ENCODE peak calls at places on chromosomes 16 and 17, in eight cellular contexts. L is A549, K is tibial nerve, B is endothelial cell of umbilical vein, H is lower lobe of right lung, C is IMR-90, Z is H9, A is stomach. G is an unnamed sample. For H3K4me1, the result is how much of the 10 kb centered on the place peaks cover.

GRCh38 chr16:27474921-27475320 is 72.9 kb downstream of the IL21R start:
- DNase-seq in L (no peak), K (no peak), B (no peak), H (no peak), C (no peak), Z (no peak), A (no peak), G (peak)

GRCh38 chr17:45428050-45428953 is 4.4 kb downstream of the ARHGAP27 start:
- DNase-seq in L (peak), K (peak), B (peak), H (peak), C (peak), Z (peak), A (peak), G (peak)

GRCh38 chr16:28925386-28926228 is 569 bp upstream of the RABEP2 start:
- DNase-seq in L (peak), K (peak), B (peak), H (peak), C (peak), Z (no peak), A (peak), G (peak)

GRCh38 chr16:85201566-85201965 is 89.3 kb upstream of the CIBAR2 start:
- DNase-seq in L (no peak), K (no peak), B (no peak), H (no peak), C (peak), Z (no peak), A (no peak), G (no peak)

GRCh38 chr16:86631441-86631840 is 53.1 kb downstream of the FOXL1 start:
- DNase-seq in L (peak), K (no peak), B (no peak), H (no peak), C (no peak), Z (no peak), A (no peak), G (no peak)

GRCh38 chr17:64097196-64097936 is 32.6 kb downstream of the ERN1 start:
- DNase-seq in L (no peak), K (no peak), B (peak), H (no peak), C (peak), Z (no peak), A (no peak), G (no peak)

GRCh38 chr17:46783031-46783593 is 35.4 kb downstream of the WNT3 start:
- DNase-seq in L (no peak), K (no peak), B (no peak), H (no peak), C (no peak), Z (no peak), A (peak), G (no peak)

GRCh38 chr17:51056813-51057510 is 63.7 kb downstream of the SPAG9 start:
- DNase-seq in L (peak), K (no peak), B (peak), H (no peak), C (peak), Z (peak), A (no peak), G (no peak)

GRCh38 chr16:31167315-31167714 is 12.6 kb upstream of the FUS start:
- DNase-seq in L (no peak), K (no peak), B (no peak), H (no peak), C (no peak), Z (no peak), A (no peak), G (no peak)

GRCh38 chr16:13958438-13958837 is 38.5 kb downstream of the ERCC4 start:
- DNase-seq in L (peak), K (no peak), B (no peak), H (no peak), C (no peak), Z (no peak), A (no peak), G (no peak)

GRCh38 chr16:50166511-50167500 is 13.7 kb downstream of the TENT4B start:
- DNase-seq in L (no peak), K (no peak), B (peak), H (no peak), C (no peak), Z (no peak), A (no peak), G (no peak)

GRCh38 chr16:84832488-84833141 is 12.8 kb downstream of the CRISPLD2 start:
- DNase-seq in L (no peak), K (peak), B (no peak), H (peak), C (peak), Z (no peak), A (peak), G (peak)

GRCh38 chr17:49104511-49105074 is 28.0 kb upstream of the B4GALNT2 start:
- DNase-seq in L (no peak), K (no peak), B (no peak), H (no peak), C (peak), Z (no peak), A (no peak), G (no peak)

GRCh38 chr17:42759982-42760651 is 910 bp upstream of the RAMP2 start:
- DNase-seq in L (no peak), K (no peak), B (peak), H (no peak), C (no peak), Z (no peak), A (no peak), G (no peak)

GRCh38 chr17:51120357-51120738 is 320 bp downstream of the SPAG9 start:
- DNase-seq in L (peak), K (no peak), B (peak), H (no peak), C (peak), Z (no peak), A (peak), G (no peak)

GRCh38 chr16:272633-273546 is 2.9 kb downstream of the RGS11 start:
- DNase-seq in L (no peak), K (no peak), B (no peak), H (no peak), C (no peak), Z (no peak), A (no peak), G (no peak)

GRCh38 chr17:83186226-83186625 is 106.8 kb downstream of the METRNL start:
- DNase-seq in L (no peak), K (peak), B (peak), H (no peak), C (no peak), Z (peak), A (no peak), G (peak)

GRCh38 chr17:75633484-75634375 is 496 bp downstream of the SMIM5 start:
- DNase-seq in L (peak), K (peak), B (peak), H (peak), C (peak), Z (peak), A (peak), G (peak)
- H3K4me1 ChIP-seq in L (under half), K (under half), B (under half), H (under half), C (under half), Z (under half), A (half or more), G (under half)

GRCh38 chr17:44014133-44014436 is 678 bp downstream of the TMEM101 start:
- DNase-seq in L (no peak), K (no peak), B (no peak), H (no peak), C (no peak), Z (no peak), A (no peak), G (no peak)
- TF ChIP-seq CTCF in L (no peak), K (no peak), B (no peak), H (no peak), C (no peak), Z (no peak), A (no peak), G (no peak)

GRCh38 chr17:57998234-57998746 is 8.8 kb downstream of the SRSF1 start:
- DNase-seq in L (no peak), K (no peak), B (no peak), H (no peak), C (no peak), Z (no peak), A (no peak), G (no peak)
- H3K4me1 ChIP-seq in L (half or more), K (under half), B (under half), H (under half), C (under half), Z (under half), A (half or more), G (under half)

GRCh38 chr16:35525979-35526590 is 2066.7 kb downstream of the TP53TG3F start:
- DNase-seq in L (peak), K (no peak), B (no peak), H (no peak), C (no peak), Z (no peak), A (no peak), G (no peak)
- TF ChIP-seq CTCF in L (no peak), K (no peak), B (no peak), H (no peak), C (no peak), Z (no peak), A (no peak), G (no peak)

GRCh38 chr17:76631821-76632565 is 11.6 kb downstream of the ST6GALNAC1 start:
- DNase-seq in L (no peak), K (no peak), B (no peak), H (no peak), C (peak), Z (no peak), A (peak), G (no peak)
- H3K4me1 ChIP-seq in L (under half), K (under half), B (under half), H (under half), C (under half), Z (under half), A (under half), G (under half)

DNA sequence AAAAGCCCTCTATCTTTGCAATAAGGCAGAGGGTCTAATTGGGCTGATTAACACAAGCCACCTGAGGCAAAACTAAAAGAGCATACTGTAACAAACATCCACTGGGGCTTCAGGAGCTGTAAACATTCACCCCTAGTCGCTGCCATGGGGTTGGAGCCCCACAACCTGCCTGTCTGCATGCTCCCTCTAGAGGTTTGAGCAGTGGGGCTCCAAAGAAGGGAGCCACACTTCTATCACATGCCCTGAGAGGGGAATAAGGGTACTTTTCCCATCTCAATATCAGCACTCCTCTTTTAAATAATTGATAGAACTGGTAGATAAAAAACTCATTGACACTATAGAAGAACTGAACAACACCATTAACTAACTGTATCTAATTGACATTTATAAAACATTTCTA is 130.1 kb upstream of the COX10 start:
- DNase-seq in L (no peak), K (no peak), B (no peak), H (no peak), C (no peak), Z (no peak), A (no peak), G (no peak)
- TF ChIP-seq CTCF in L (no peak), K (no peak), B (no peak), H (no peak), C (no peak), Z (peak), A (no peak), G (no peak)

GRCh38 chr16:3058173-3059030 is 7.0 kb upstream of the IL32 start:
- DNase-seq in L (peak), K (no peak), B (no peak), H (peak), C (no peak), Z (peak), A (peak), G (peak)

GRCh38 chr16:3059723-3060242 is 5.7 kb upstream of the IL32 start:
- DNase-seq in L (no peak), K (no peak), B (no peak), H (no peak), C (no peak), Z (no peak), A (no peak), G (no peak)

GRCh38 chr16:3060339-3061127 is 4.9 kb upstream of the IL32 start:
- DNase-seq in L (no peak), K (no peak), B (no peak), H (no peak), C (no peak), Z (no peak), A (no peak), G (peak)

GRCh38 chr16:3057181-3058166 is 8.0 kb upstream of the IL32 start:
- DNase-seq in L (no peak), K (no peak), B (no peak), H (no peak), C (no peak), Z (no peak), A (no peak), G (peak)

DNA sequence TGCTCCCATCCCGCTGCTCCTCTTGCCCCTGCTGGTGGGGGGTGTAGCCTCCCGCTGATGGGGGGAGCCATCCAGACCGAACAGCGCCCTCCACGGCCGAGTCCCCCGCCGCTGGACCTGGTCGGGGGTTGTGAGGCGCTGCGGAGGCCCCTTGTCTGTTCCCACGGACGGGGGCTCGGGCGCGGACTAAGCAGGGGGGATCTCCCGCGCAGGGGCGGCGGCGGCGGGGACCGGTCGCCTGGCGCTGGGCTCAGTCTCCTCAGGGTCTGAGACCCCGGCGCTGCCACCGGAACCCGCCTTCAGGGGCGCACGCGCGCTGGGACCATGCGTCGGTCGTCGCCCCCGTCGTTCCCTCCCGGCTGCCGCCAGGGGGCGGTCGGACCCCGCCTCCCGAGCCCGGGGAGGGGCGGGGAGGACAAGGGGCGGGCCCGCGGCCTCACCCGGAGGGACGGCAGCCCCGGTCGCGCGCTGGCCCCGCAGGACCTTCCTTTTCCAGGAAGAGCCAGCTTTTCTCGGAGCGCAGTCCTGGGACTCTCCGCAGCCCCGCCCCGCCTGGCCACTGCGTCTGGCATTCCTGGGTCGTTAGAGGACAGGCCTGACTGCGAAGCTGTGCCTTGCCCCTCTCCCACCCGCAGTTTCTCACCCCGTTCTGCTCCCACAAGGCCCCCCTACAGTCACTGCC is 6.3 kb upstream of the IL32 start:
- DNase-seq in L (peak), K (peak), B (peak), H (peak), C (peak), Z (peak), A (peak), G (peak)
- H3K4me1 ChIP-seq in L (under half), K (under half), B (under half), H (under half), C (under half), Z (under half), A (under half), G (under half)